ENCODE peak calls at places on chromosomes 16 and 17, in eight cellular contexts. One of them, this sample, is unnamed.

GRCh38 chr17:81020767-81021497 is 14.0 kb upstream of the BAIAP2 start:
- DNase-seq in endothelial cell: no peak
- DNase-seq in uterus: peak
- DNase-seq in CD4-positive, alpha-beta T cell: no peak
- DNase-seq in DND-41: no peak
- DNase-seq in H9: no peak
- DNase-seq in H1: no peak
- DNase-seq in dorsolateral prefrontal cortex: no peak
- DNase-seq in this sample: no peak

GRCh38 chr17:33056392-33057146 is 64.9 kb downstream of the SPACA3 start:
- DNase-seq in H1: no peak
- DNase-seq in endothelial cell: no peak
- DNase-seq in uterus: no peak
- DNase-seq in H9: peak
- DNase-seq in CD4-positive, alpha-beta T cell: no peak
- DNase-seq in DND-41: no peak
- DNase-seq in dorsolateral prefrontal cortex: no peak
- DNase-seq in this sample: no peak

GRCh38 chr17:35889818-35890773 is 9.9 kb upstream of the CCL5 start:
- DNase-seq in dorsolateral prefrontal cortex: no peak
- DNase-seq in endothelial cell: no peak
- DNase-seq in DND-41: no peak
- DNase-seq in H9: no peak
- DNase-seq in uterus: no peak
- DNase-seq in H1: no peak
- DNase-seq in CD4-positive, alpha-beta T cell: no peak
- DNase-seq in this sample: no peak

GRCh38 chr17:83182620-83183063 is 103.2 kb downstream of the METRNL start:
- DNase-seq in CD4-positive, alpha-beta T cell: no peak
- DNase-seq in uterus: peak
- DNase-seq in endothelial cell: no peak
- DNase-seq in dorsolateral prefrontal cortex: no peak
- DNase-seq in H1: no peak
- DNase-seq in H9: peak
- DNase-seq in DND-41: no peak
- DNase-seq in this sample: no peak

GRCh38 chr17:17098426-17099035 is 56.3 kb downstream of the MPRIP start:
- DNase-seq in H1: no peak
- DNase-seq in DND-41: no peak
- DNase-seq in H9: no peak
- DNase-seq in CD4-positive, alpha-beta T cell: no peak
- DNase-seq in endothelial cell: no peak
- DNase-seq in dorsolateral prefrontal cortex: no peak
- DNase-seq in uterus: peak
- DNase-seq in this sample: no peak

GRCh38 chr16:31061126-31061812 is 12.8 kb downstream of the ZNF668 start:
- DNase-seq in dorsolateral prefrontal cortex: no peak
- DNase-seq in H1: no peak
- DNase-seq in endothelial cell: no peak
- DNase-seq in DND-41: no peak
- DNase-seq in CD4-positive, alpha-beta T cell: no peak
- DNase-seq in H9: no peak
- DNase-seq in uterus: no peak
- DNase-seq in this sample: no peak

GRCh38 chr16:80007216-80007615 is 406.7 kb upstream of the MAF start:
- DNase-seq in endothelial cell: no peak
- DNase-seq in dorsolateral prefrontal cortex: no peak
- DNase-seq in H9: no peak
- DNase-seq in uterus: no peak
- DNase-seq in DND-41: no peak
- DNase-seq in CD4-positive, alpha-beta T cell: no peak
- DNase-seq in H1: no peak
- DNase-seq in this sample: no peak

GRCh38 chr16:80792031-80792430 is 12.4 kb downstream of the CDYL2 start:
- DNase-seq in endothelial cell: no peak
- DNase-seq in H1: no peak
- DNase-seq in CD4-positive, alpha-beta T cell: no peak
- DNase-seq in H9: no peak
- DNase-seq in dorsolateral prefrontal cortex: no peak
- DNase-seq in DND-41: no peak
- DNase-seq in uterus: no peak
- DNase-seq in this sample: no peak

GRCh38 chr17:40862985-40863733 is 3.9 kb downstream of the KRT12 start:
- DNase-seq in dorsolateral prefrontal cortex: no peak
- DNase-seq in endothelial cell: peak
- DNase-seq in DND-41: no peak
- DNase-seq in H1: peak
- DNase-seq in CD4-positive, alpha-beta T cell: no peak
- DNase-seq in uterus: no peak
- DNase-seq in H9: peak
- DNase-seq in this sample: peak
- TF ChIP-seq CTCF in dorsolateral prefrontal cortex: no peak
- TF ChIP-seq CTCF in endothelial cell: peak
- TF ChIP-seq CTCF in DND-41: no peak
- TF ChIP-seq CTCF in H1: peak
- TF ChIP-seq CTCF in CD4-positive, alpha-beta T cell: no peak
- TF ChIP-seq CTCF in uterus: no peak
- TF ChIP-seq CTCF in H9: peak
- TF ChIP-seq CTCF in this sample: peak

GRCh38 chr16:71482569-71482968 is 6.6 kb downstream of the ZNF19 start:
- DNase-seq in uterus: no peak
- DNase-seq in H1: no peak
- DNase-seq in CD4-positive, alpha-beta T cell: no peak
- DNase-seq in H9: no peak
- DNase-seq in dorsolateral prefrontal cortex: no peak
- DNase-seq in DND-41: no peak
- DNase-seq in endothelial cell: no peak
- DNase-seq in this sample: no peak

GRCh38 chr16:71484006-71484893 is 4.9 kb downstream of the ZNF19 start:
- DNase-seq in DND-41: peak
- DNase-seq in CD4-positive, alpha-beta T cell: peak
- DNase-seq in H9: peak
- DNase-seq in endothelial cell: peak
- DNase-seq in H1: peak
- DNase-seq in uterus: peak
- DNase-seq in dorsolateral prefrontal cortex: peak
- DNase-seq in this sample: peak

GRCh38 chr16:71474864-71475263 is 12.8 kb upstream of the ZNF23 start:
- DNase-seq in DND-41: no peak
- DNase-seq in CD4-positive, alpha-beta T cell: no peak
- DNase-seq in dorsolateral prefrontal cortex: no peak
- DNase-seq in H1: no peak
- DNase-seq in endothelial cell: no peak
- DNase-seq in H9: no peak
- DNase-seq in uterus: no peak
- DNase-seq in this sample: no peak

GRCh38 chr16:71476457-71476856 is 12.7 kb downstream of the ZNF19 start:
- DNase-seq in CD4-positive, alpha-beta T cell: no peak
- DNase-seq in DND-41: no peak
- DNase-seq in H1: no peak
- DNase-seq in dorsolateral prefrontal cortex: no peak
- DNase-seq in endothelial cell: no peak
- DNase-seq in H9: no peak
- DNase-seq in uterus: no peak
- DNase-seq in this sample: no peak

DNA sequence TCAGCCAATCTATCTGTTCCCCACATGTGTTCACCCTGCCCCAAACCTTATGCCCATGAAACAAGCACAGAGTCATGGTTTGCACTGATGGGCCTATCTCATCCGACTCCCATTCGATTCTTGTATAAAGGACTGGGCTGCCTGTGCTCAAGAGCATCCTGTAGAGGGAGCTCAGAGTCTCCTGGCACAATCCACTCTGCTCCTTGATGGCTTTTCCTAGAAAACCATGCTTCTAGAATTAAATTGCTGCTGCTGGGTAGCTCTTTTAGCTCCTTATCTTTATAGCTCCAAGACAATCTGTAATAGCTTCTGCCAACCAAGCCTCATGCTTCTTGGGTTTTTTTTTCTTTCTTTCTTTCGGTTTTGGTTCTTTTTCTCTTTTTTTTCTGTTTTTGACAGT is 9.7 kb downstream of the ZNF19 start:
- DNase-seq in CD4-positive, alpha-beta T cell: no peak
- DNase-seq in dorsolateral prefrontal cortex: no peak
- DNase-seq in uterus: no peak
- DNase-seq in DND-41: peak
- DNase-seq in H1: no peak
- DNase-seq in endothelial cell: peak
- DNase-seq in H9: peak
- DNase-seq in this sample: no peak
- TF ChIP-seq CTCF in CD4-positive, alpha-beta T cell: no peak
- TF ChIP-seq CTCF in dorsolateral prefrontal cortex: no peak
- TF ChIP-seq CTCF in uterus: no peak
- TF ChIP-seq CTCF in DND-41: peak
- TF ChIP-seq CTCF in H1: peak
- TF ChIP-seq CTCF in endothelial cell: no peak
- TF ChIP-seq CTCF in H9: peak
- TF ChIP-seq CTCF in this sample: peak

GRCh38 chr17:43984521-43984920 is 19.9 kb upstream of the NAGS start:
- DNase-seq in H9: peak
- DNase-seq in dorsolateral prefrontal cortex: no peak
- DNase-seq in H1: no peak
- DNase-seq in endothelial cell: no peak
- DNase-seq in uterus: no peak
- DNase-seq in DND-41: no peak
- DNase-seq in CD4-positive, alpha-beta T cell: no peak
- DNase-seq in this sample: no peak

GRCh38 chr17:43983196-43983514 is 21.3 kb upstream of the NAGS start:
- DNase-seq in dorsolateral prefrontal cortex: no peak
- DNase-seq in H9: no peak
- DNase-seq in endothelial cell: no peak
- DNase-seq in CD4-positive, alpha-beta T cell: no peak
- DNase-seq in H1: no peak
- DNase-seq in DND-41: no peak
- DNase-seq in uterus: no peak
- DNase-seq in this sample: no peak

GRCh38 chr17:43982171-43982570 is 22.3 kb upstream of the NAGS start:
- DNase-seq in H1: no peak
- DNase-seq in H9: no peak
- DNase-seq in DND-41: no peak
- DNase-seq in endothelial cell: no peak
- DNase-seq in uterus: no peak
- DNase-seq in dorsolateral prefrontal cortex: no peak
- DNase-seq in CD4-positive, alpha-beta T cell: no peak
- DNase-seq in this sample: no peak

GRCh38 chr17:43986225-43986981 is 18.0 kb upstream of the NAGS start:
- DNase-seq in dorsolateral prefrontal cortex: peak
- DNase-seq in H9: no peak
- DNase-seq in CD4-positive, alpha-beta T cell: no peak
- DNase-seq in uterus: no peak
- DNase-seq in endothelial cell: no peak
- DNase-seq in H1: no peak
- DNase-seq in DND-41: no peak
- DNase-seq in this sample: no peak

DNA sequence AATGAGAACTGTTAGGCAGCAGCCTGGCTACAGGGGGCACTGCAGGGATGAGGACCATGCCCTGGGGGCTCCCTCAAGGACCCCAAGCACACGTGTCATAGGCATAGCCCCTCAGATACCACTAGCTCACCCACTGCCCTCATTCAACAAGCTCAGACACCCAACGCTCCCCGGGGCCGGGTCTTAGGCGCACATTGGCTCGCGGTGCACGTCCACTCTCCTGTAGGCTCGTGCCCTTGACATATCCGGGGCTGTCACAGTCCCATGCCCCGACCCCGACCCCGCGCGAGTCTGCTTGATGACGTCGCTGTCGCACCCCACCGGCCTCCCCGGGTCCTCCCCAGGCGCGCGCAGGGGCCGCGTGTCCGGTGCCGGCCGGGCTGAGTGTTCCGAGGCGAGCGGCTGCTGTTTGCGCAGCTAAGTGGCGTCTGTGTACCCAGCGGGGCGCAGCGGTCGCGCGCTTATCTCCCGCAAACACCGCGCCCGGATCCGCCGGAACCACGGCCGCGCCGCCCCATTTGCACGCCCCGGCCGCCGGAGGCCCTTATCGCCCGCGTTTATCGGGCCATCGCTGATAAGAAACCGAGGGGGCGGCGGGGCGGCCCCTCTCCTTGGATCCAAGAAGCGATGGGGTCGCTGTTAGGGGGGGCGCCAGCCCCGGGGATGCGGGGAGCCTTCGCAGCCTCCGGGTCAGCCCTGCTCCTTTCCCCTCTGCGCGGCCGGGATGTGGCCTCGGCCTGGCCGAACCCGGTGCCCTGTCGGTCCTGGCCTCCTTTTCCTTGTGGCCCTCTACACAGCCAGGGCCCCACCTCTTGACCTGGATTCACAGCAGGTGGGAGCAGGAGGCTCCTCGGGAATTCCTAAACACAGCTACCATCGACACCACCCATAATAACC is 20.7 kb upstream of the NAGS start:
- DNase-seq in uterus: no peak
- DNase-seq in H1: peak
- DNase-seq in DND-41: no peak
- DNase-seq in H9: peak
- DNase-seq in CD4-positive, alpha-beta T cell: no peak
- DNase-seq in endothelial cell: peak
- DNase-seq in dorsolateral prefrontal cortex: peak
- DNase-seq in this sample: peak
- TF ChIP-seq CTCF in uterus: no peak
- TF ChIP-seq CTCF in H1: peak
- TF ChIP-seq CTCF in DND-41: peak
- TF ChIP-seq CTCF in H9: peak
- TF ChIP-seq CTCF in CD4-positive, alpha-beta T cell: no peak
- TF ChIP-seq CTCF in endothelial cell: peak
- TF ChIP-seq CTCF in dorsolateral prefrontal cortex: peak
- TF ChIP-seq CTCF in this sample: peak

GRCh38 chr17:15920758-15921239 is 24.1 kb upstream of the ADORA2B start:
- DNase-seq in H1: no peak
- DNase-seq in DND-41: no peak
- DNase-seq in CD4-positive, alpha-beta T cell: no peak
- DNase-seq in H9: no peak
- DNase-seq in dorsolateral prefrontal cortex: no peak
- DNase-seq in uterus: no peak
- DNase-seq in endothelial cell: no peak
- DNase-seq in this sample: no peak
- TF ChIP-seq CTCF in H1: no peak
- TF ChIP-seq CTCF in DND-41: no peak
- TF ChIP-seq CTCF in CD4-positive, alpha-beta T cell: no peak
- TF ChIP-seq CTCF in H9: no peak
- TF ChIP-seq CTCF in dorsolateral prefrontal cortex: no peak
- TF ChIP-seq CTCF in uterus: no peak
- TF ChIP-seq CTCF in endothelial cell: no peak
- TF ChIP-seq CTCF in this sample: no peak

GRCh38 chr17:21119945-21120249 is 6.9 kb upstream of the DHRS7B start:
- DNase-seq in uterus: no peak
- DNase-seq in H9: no peak
- DNase-seq in CD4-positive, alpha-beta T cell: no peak
- DNase-seq in H1: no peak
- DNase-seq in dorsolateral prefrontal cortex: no peak
- DNase-seq in DND-41: no peak
- DNase-seq in endothelial cell: no peak
- DNase-seq in this sample: no peak
- TF ChIP-seq CTCF in uterus: no peak
- TF ChIP-seq CTCF in H9: no peak
- TF ChIP-seq CTCF in CD4-positive, alpha-beta T cell: peak
- TF ChIP-seq CTCF in H1: no peak
- TF ChIP-seq CTCF in dorsolateral prefrontal cortex: no peak
- TF ChIP-seq CTCF in DND-41: no peak
- TF ChIP-seq CTCF in endothelial cell: no peak
- TF ChIP-seq CTCF in this sample: no peak

DNA sequence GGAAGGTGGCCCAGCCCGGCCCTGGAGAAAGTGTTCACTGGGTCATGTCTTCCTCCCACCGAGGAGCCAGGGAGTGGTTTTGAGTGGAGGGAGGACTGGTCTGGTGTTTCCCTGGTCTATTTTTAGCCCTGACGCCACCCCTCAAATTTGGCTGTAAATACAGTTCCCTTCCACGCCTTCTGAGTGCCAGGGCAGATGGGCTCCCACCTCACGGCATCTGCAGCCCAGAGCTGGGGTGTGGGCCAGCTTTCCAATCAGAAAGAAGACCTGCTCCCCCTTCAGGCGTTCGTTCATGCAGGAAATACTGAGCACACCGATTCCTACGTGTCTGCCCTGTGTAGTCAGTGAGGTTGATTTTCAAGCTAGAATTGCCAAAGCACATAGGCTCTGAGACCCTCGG is 53.7 kb downstream of the SNX20 start:
- DNase-seq in dorsolateral prefrontal cortex: no peak
- DNase-seq in uterus: peak
- DNase-seq in H9: peak
- DNase-seq in CD4-positive, alpha-beta T cell: peak
- DNase-seq in H1: peak
- DNase-seq in endothelial cell: no peak
- DNase-seq in DND-41: peak
- DNase-seq in this sample: no peak
- TF ChIP-seq CTCF in dorsolateral prefrontal cortex: no peak
- TF ChIP-seq CTCF in uterus: peak
- TF ChIP-seq CTCF in H9: peak
- TF ChIP-seq CTCF in CD4-positive, alpha-beta T cell: peak
- TF ChIP-seq CTCF in H1: peak
- TF ChIP-seq CTCF in endothelial cell: no peak
- TF ChIP-seq CTCF in DND-41: peak
- TF ChIP-seq CTCF in this sample: no peak